ENCODE peak calls at places on chromosomes 6 and 20, in four cellular contexts. H is LNCaP clone FGC, I is Panc1, S is lower leg skin. V is an unnamed sample.

GRCh38 chr6:1311400-1312192 is at the start of gene FOXQ1:
- DNase-seq in H (no peak), I (no peak), S (peak), V (peak)

GRCh38 chr6:144566868-144567615 is 281.9 kb downstream of the UTRN start:
- DNase-seq in H (no peak), I (no peak), S (no peak), V (no peak)

GRCh38 chr6:4295058-4295788 is 159.8 kb upstream of the ECI2 start:
- DNase-seq in H (no peak), I (no peak), S (no peak), V (no peak)

GRCh38 chr20:24960861-24961260 is 11.8 kb downstream of the CST7 start:
- DNase-seq in H (no peak), I (no peak), S (no peak), V (no peak)

GRCh38 chr20:2206957-2207769 is 88.6 kb upstream of the TGM3 start:
- DNase-seq in H (peak), I (no peak), S (peak), V (peak)

GRCh38 chr6:129686941-129687627 is 22.9 kb downstream of the ARHGAP18 start:
- DNase-seq in H (no peak), I (no peak), S (no peak), V (no peak)

GRCh38 chr20:22617160-22617559 is 32.8 kb upstream of the FOXA2 start:
- DNase-seq in H (no peak), I (no peak), S (no peak), V (no peak)

GRCh38 chr6:87698618-87699017 is 3.4 kb downstream of the AKIRIN2 start:
- DNase-seq in H (no peak), I (no peak), S (no peak), V (no peak)

GRCh38 chr20:12591949-12592470 is 416.8 kb upstream of the SPTLC3 start:
- DNase-seq in H (no peak), I (no peak), S (no peak), V (no peak)

GRCh38 chr20:10093087-10093591 is 58.4 kb downstream of the ANKEF1 start:
- DNase-seq in H (no peak), I (no peak), S (no peak), V (no peak)

GRCh38 chr6:11110921-11111768 is at the start of gene ERVFRD-1:
- DNase-seq in H (peak), I (no peak), S (no peak), V (no peak)

GRCh38 chr20:4603724-4604123 is 118.0 kb upstream of the PRND start:
- DNase-seq in H (peak), I (no peak), S (no peak), V (no peak)

GRCh38 chr20:4299773-4300172 is 284.4 kb upstream of the RNF24 start:
- DNase-seq in H (no peak), I (no peak), S (no peak), V (no peak)

GRCh38 chr20:25082498-25082873 is 545 bp upstream of the VSX1 start:
- DNase-seq in H (no peak), I (no peak), S (peak), V (peak)

GRCh38 chr6:135280375-135281136 is 99.4 kb downstream of the MYB start:
- DNase-seq in H (no peak), I (no peak), S (no peak), V (no peak)

GRCh38 chr6:41271901-41272395 is 14.5 kb downstream of the TREM1 start:
- DNase-seq in H (no peak), I (no peak), S (no peak), V (no peak)

GRCh38 chr6:112237066-112237465 is 17.3 kb downstream of the LAMA4 start:
- DNase-seq in H (no peak), I (no peak), S (no peak), V (no peak)

GRCh38 chr6:163415176-163415619 is 680 bp downstream of the QKI start:
- DNase-seq in H (no peak), I (no peak), S (peak), V (no peak)

GRCh38 chr6:117227245-117227962 is 38.0 kb upstream of the VGLL2 start:
- DNase-seq in H (peak), I (no peak), S (no peak), V (no peak)

GRCh38 chr6:3079700-3080099 is 11.4 kb downstream of the RIPK1 start:
- DNase-seq in H (no peak), I (no peak), S (no peak), V (no peak)

GRCh38 chr6:150590448-150590847 is 9.2 kb upstream of the PLEKHG1 start:
- DNase-seq in H (no peak), I (no peak), S (no peak), V (no peak)

GRCh38 chr6:125549202-125549884 is 200.1 kb upstream of the HEY2 start:
- DNase-seq in H (no peak), I (no peak), S (no peak), V (no peak)

GRCh38 chr6:36120539-36120938 is 9.8 kb upstream of the MAPK13 start:
- DNase-seq in H (no peak), I (no peak), S (no peak), V (no peak)

GRCh38 chr20:60115452-60115851 is 157.2 kb downstream of the CDH26 start:
- DNase-seq in H (peak), I (no peak), S (no peak), V (no peak)

GRCh38 chr6:139676718-139677117 is 302.3 kb upstream of the CITED2 start:
- DNase-seq in H (no peak), I (no peak), S (no peak), V (no peak)
- TF ChIP-seq CTCF in H (no peak), I (no peak), S (no peak), V (no peak)

DNA sequence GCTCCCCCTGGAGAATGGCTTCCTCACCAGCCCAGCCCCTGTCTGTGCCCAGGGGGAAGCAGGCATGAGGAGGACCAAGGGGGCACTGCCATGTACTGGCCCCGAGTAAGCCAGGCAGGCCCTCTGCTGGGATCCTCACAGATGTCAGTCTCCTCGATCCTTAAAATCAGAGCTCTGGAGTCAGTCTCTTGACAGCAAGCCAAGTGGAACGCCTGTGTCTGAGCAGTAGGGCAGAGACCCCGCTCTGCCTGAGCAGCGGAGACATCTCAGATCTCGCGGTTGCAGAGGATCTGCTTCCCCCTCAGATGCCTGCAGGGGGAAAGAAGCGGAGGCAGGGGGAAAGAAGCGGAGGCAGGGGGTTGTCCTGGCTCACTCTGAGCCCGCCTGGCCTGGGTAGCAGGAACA is 92.6 kb downstream of the SNX5 start:
- DNase-seq in H (no peak), I (no peak), S (no peak), V (no peak)
- TF ChIP-seq CTCF in H (no peak), I (no peak), S (no peak), V (peak)

GRCh38 chr6:90859056-90859455 is 272.2 kb upstream of the MAP3K7 start:
- DNase-seq in H (no peak), I (no peak), S (no peak), V (no peak)

GRCh38 chr6:90865513-90865912 is 278.6 kb upstream of the MAP3K7 start:
- DNase-seq in H (no peak), I (no peak), S (no peak), V (no peak)

GRCh38 chr6:90860822-90861601 is 274.1 kb upstream of the MAP3K7 start:
- DNase-seq in H (no peak), I (no peak), S (no peak), V (no peak)

GRCh38 chr6:90859612-90860011 is 272.7 kb upstream of the MAP3K7 start:
- DNase-seq in H (no peak), I (no peak), S (no peak), V (no peak)
- TF ChIP-seq CTCF in H (peak), I (peak), S (no peak), V (no peak)

GRCh38 chr6:157609117-157609516 is 213.9 kb upstream of the SNX9 start:
- DNase-seq in H (no peak), I (no peak), S (no peak), V (no peak)

GRCh38 chr6:157611406-157611805 is 211.6 kb upstream of the SNX9 start:
- DNase-seq in H (no peak), I (no peak), S (no peak), V (no peak)

GRCh38 chr6:157610451-157610999 is 212.5 kb upstream of the SNX9 start:
- DNase-seq in H (no peak), I (no peak), S (no peak), V (no peak)

GRCh38 chr6:157608221-157609075 is 214.6 kb upstream of the SNX9 start:
- DNase-seq in H (no peak), I (no peak), S (no peak), V (no peak)

GRCh38 chr6:157609556-157609955 is 213.5 kb upstream of the SNX9 start:
- DNase-seq in H (no peak), I (no peak), S (no peak), V (no peak)
- TF ChIP-seq CTCF in H (no peak), I (no peak), S (no peak), V (no peak)

DNA sequence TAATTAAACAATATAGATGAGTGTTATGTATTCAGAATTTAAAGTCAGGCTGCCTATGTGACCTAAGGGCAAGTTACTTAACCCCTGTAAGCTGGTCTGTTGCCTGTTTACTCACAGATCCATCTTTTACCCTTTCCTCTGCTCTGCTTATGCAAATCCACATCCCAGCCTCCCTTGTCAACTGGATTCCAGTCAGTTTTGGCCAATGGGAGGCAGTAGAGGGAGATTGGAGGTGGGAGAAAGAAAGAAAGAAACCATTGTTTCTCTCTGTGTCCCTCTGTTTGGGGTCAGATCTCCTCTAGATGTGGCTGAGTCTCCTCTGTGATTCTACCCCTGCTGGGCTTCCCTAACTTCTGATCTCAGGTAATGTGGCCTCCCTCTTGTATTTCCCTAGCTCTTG is 266.8 kb upstream of the PLN start:
- DNase-seq in H (no peak), I (no peak), S (no peak), V (no peak)
- TF ChIP-seq CTCF in H (no peak), I (peak), S (no peak), V (no peak)

GRCh38 chr6:73803562-73804221 is 107.7 kb downstream of the CD109 start:
- DNase-seq in H (no peak), I (no peak), S (no peak), V (no peak)
- TF ChIP-seq CTCF in H (peak), I (peak), S (no peak), V (peak)

DNA sequence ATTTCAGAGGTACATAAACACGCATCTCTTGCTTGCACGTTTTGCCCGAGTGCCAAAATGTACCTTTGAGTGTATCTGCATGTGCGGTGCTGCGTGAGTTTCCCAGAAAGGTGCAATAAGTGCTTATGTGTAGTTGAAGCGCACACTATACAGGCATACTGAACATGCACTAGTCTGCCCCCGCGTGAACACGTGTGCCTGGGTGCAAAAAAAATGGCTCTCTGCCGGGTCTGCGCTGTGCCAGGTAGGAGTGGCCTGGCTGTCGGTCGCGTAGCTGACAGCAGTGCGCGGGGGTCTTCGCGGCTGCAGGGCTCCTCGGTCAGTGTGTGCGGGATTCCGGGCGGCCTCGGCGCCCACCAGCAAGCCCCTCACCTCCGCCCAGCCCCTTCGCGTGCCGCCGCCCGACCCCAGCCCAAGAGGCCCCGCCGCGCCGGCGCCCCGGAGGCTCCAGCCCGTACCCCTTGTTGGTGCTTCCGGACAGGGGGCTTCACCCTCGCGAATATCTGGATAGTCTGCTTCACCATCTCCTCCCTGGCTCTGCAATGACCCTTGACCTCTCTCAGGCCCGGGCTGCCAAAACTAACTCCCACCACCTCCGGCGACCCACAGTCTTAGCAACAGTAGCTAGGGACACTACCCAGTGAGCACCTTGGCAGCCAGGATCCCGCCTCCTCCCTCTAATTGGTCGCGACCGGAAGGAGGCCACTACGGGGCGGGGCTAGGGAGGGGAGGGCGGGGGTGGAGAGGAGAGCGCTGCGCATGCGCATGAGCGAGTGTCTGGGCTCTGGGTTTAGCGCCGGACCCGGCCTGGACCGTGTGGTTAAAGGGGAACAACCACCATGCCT is at the start of gene KIF6:
- DNase-seq in H (peak), I (no peak), S (peak), V (peak)
- TF ChIP-seq CTCF in H (no peak), I (no peak), S (no peak), V (no peak)

DNA sequence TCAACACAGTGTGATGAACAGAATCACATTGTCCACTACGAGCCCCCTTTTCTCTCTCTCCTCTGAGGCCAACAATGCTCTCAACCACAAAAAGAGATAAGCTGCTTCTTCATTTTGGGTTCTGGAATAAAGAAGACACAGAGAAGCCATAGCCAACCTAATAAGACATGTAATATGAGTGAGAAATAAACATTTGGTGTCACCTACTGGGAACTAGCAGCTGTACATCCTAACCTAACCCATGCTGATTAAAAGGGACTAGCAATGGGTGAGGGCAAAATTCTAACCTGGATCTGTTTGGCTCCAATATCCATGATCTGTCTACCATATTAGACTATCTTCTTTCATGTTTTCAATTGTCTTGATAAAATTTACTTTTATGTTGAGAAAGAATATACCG is 369.1 kb upstream of the MARCKS start:
- DNase-seq in H (no peak), I (no peak), S (no peak), V (no peak)
- TF ChIP-seq CTCF in H (peak), I (peak), S (no peak), V (no peak)